ENCODE peak calls at places on chromosomes 4 and X, in four cellular contexts. B, U, A and F are unnamed samples.

GRCh38 chrX:10134921-10135320 is 21.9 kb upstream of the CLCN4 start:
- DNase-seq in B (no peak), U (no peak), A (no peak), F (no peak)

GRCh38 chrX:70769659-70770232 is 138.8 kb downstream of the TEX11 start:
- DNase-seq in B (peak; percentile 8), U (no peak), A (no peak), F (no peak)

GRCh38 chrX:149630681-149631292 is 805 bp downstream of the TMEM185A start:
- DNase-seq in B (peak; percentile 37), U (no peak), A (peak; percentile 21), F (no peak)

GRCh38 chrX:3154386-3154991 is 113.2 kb downstream of the ARSF start:
- DNase-seq in B (no peak), U (no peak), A (no peak), F (peak; percentile 16)

GRCh38 chr4:118410143-118410542 is 57.3 kb upstream of the PRSS12 start:
- DNase-seq in B (peak; percentile 15), U (no peak), A (no peak), F (no peak)

GRCh38 chrX:103730746-103731508 is 20.2 kb downstream of the TMEM31 start:
- DNase-seq in B (no peak), U (no peak), A (no peak), F (no peak)

GRCh38 chrX:110853610-110854009 is 58.0 kb upstream of the CHRDL1 start:
- DNase-seq in B (peak; percentile 20), U (no peak), A (no peak), F (no peak)

GRCh38 chr4:158809611-158810486 is 41.0 kb downstream of the FNIP2 start:
- DNase-seq in B (no peak), U (no peak), A (no peak), F (no peak)

GRCh38 chr4:18439306-18439705 is 417.8 kb upstream of the LCORL start:
- DNase-seq in B (no peak), U (no peak), A (no peak), F (no peak)

GRCh38 chrX:74506310-74507115 is 85.2 kb downstream of the SLC16A2 start:
- DNase-seq in B (no peak), U (no peak), A (no peak), F (no peak)

GRCh38 chr4:122712782-122713181 is 19.7 kb upstream of the BBS12 start:
- DNase-seq in B (no peak), U (no peak), A (no peak), F (no peak)

GRCh38 chrX:136146614-136147319 is 566 bp upstream of the FHL1 start:
- DNase-seq in B (no peak), U (peak; percentile 51), A (no peak), F (no peak)

GRCh38 chrX:114580336-114580735 is 3.5 kb upstream of the HTR2C start:
- DNase-seq in B (peak; percentile 25), U (no peak), A (no peak), F (no peak)

GRCh38 chrX:87702795-87703194 is 185.2 kb downstream of the KLHL4 start:
- DNase-seq in B (no peak), U (no peak), A (no peak), F (no peak)

GRCh38 chr4:29539226-29539625 is 1180.9 kb upstream of the PCDH7 start:
- DNase-seq in B (no peak), U (no peak), A (no peak), F (no peak)

GRCh38 chr4:20809796-20810195 is 109.5 kb downstream of the PACRGL start:
- DNase-seq in B (no peak), U (no peak), A (no peak), F (no peak)

GRCh38 chr4:121307441-121308327 is 73.1 kb downstream of the QRFPR start:
- DNase-seq in B (no peak), U (no peak), A (peak; percentile 43), F (peak; percentile 34)

GRCh38 chr4:40486534-40486933 is 143.1 kb downstream of the RBM47 start:
- DNase-seq in B (no peak), U (no peak), A (no peak), F (peak; percentile 39)

GRCh38 chr4:8917868-8918783 is 46.5 kb upstream of the HMX1 start:
- DNase-seq in B (peak; percentile 93), U (peak; percentile 98), A (peak; percentile 80), F (peak; percentile 11)

GRCh38 chr4:73727685-73728084 is 12.7 kb upstream of the CXCL8 start:
- DNase-seq in B (no peak), U (no peak), A (no peak), F (no peak)

GRCh38 chr4:111707491-111707890 is 437.8 kb upstream of the FAM241A start:
- DNase-seq in B (no peak), U (no peak), A (no peak), F (no peak)

GRCh38 chr4:182738283-182739047 is 178.7 kb downstream of the DCTD start:
- DNase-seq in B (no peak), U (no peak), A (no peak), F (no peak)

GRCh38 chrX:56564182-56564885 is 907 bp downstream of the UBQLN2 start:
- DNase-seq in B (peak; percentile 27), U (peak; percentile 37), A (peak; percentile 7), F (peak; percentile 2)

GRCh38 chrX:73127700-73128241 is 48.5 kb upstream of the PABPC1L2A start:
- DNase-seq in B (no peak), U (peak; percentile 60), A (no peak), F (no peak)

GRCh38 chr4:104649631-104650030 is 154.9 kb upstream of the CXXC4 start:
- DNase-seq in B (no peak), U (no peak), A (no peak), F (no peak)

GRCh38 chr4:147496500-147496899 is 15.6 kb downstream of the EDNRA start:
- DNase-seq in B (no peak), U (no peak), A (no peak), F (no peak)

GRCh38 chr4:2785613-2786012 is 7.3 kb upstream of the SH3BP2 start:
- DNase-seq in B (no peak), U (no peak), A (no peak), F (peak; percentile 70)

GRCh38 chr4:6128221-6128871 is 72.0 kb downstream of the JAKMIP1 start:
- DNase-seq in B (no peak), U (no peak), A (no peak), F (no peak)

GRCh38 chr4:20320232-20320631 is 68.5 kb downstream of the SLIT2 start:
- DNase-seq in B (no peak), U (no peak), A (no peak), F (no peak)

GRCh38 chr4:153188966-153189801 is 15.1 kb upstream of the TRIM2 start:
- DNase-seq in B (no peak), U (no peak), A (no peak), F (no peak)

GRCh38 chr4:134544303-134544761 is 342.7 kb upstream of the PABPC4L start:
- DNase-seq in B (no peak), U (no peak), A (no peak), F (no peak)

GRCh38 chr4:148289740-148290139 is 152.5 kb downstream of the NR3C2 start:
- DNase-seq in B (no peak), U (no peak), A (no peak), F (no peak)

GRCh38 chrX:84046403-84046984 is 141.5 kb downstream of the RPS6KA6 start:
- DNase-seq in B (peak; percentile 30), U (peak; percentile 46), A (peak; percentile 9), F (no peak)

GRCh38 chrX:150291014-150291413 is 72.1 kb upstream of the MAMLD1 start:
- DNase-seq in B (no peak), U (no peak), A (no peak), F (no peak)

GRCh38 chrX:10240918-10241317 is 84.1 kb downstream of the CLCN4 start:
- DNase-seq in B (no peak), U (no peak), A (no peak), F (no peak)

GRCh38 chrX:10121787-10122186 is 35.0 kb upstream of the CLCN4 start:
- DNase-seq in B (no peak), U (no peak), A (no peak), F (peak; percentile 68)

GRCh38 chr4:40750461-40751258 is 905 bp downstream of the NSUN7 start:
- DNase-seq in B (peak; percentile 38), U (peak; percentile 74), A (no peak), F (no peak)

GRCh38 chr4:15314974-15315373 is 112.9 kb upstream of the C1QTNF7 start:
- DNase-seq in B (no peak), U (no peak), A (no peak), F (no peak)

GRCh38 chr4:8110071-8110986 is 48.3 kb downstream of the ABLIM2 start:
- DNase-seq in B (no peak), U (peak; percentile 86), A (peak; percentile 52), F (no peak)

GRCh38 chr4:173332021-173332487 is 2.1 kb downstream of the HMGB2 start:
- DNase-seq in B (no peak), U (no peak), A (no peak), F (peak; percentile 61)
- TF ChIP-seq GABPA in B (no peak), U (no peak), A (no peak), F (no peak)

GRCh38 chr4:112767386-112767785 is 130.4 kb downstream of the LARP7 start:
- DNase-seq in B (no peak), U (peak; percentile 23), A (no peak), F (no peak)

GRCh38 chr4:112766422-112766821 is 129.5 kb downstream of the LARP7 start:
- DNase-seq in B (no peak), U (no peak), A (no peak), F (peak; percentile 17)

GRCh38 chr4:112765317-112765989 is 128.5 kb downstream of the LARP7 start:
- DNase-seq in B (peak; percentile 71), U (no peak), A (peak; percentile 65), F (peak; percentile 22)

GRCh38 chr4:112775801-112776200 is 138.9 kb downstream of the LARP7 start:
- DNase-seq in B (no peak), U (no peak), A (no peak), F (no peak)

GRCh38 chr4:112770111-112770510 is 133.2 kb downstream of the LARP7 start:
- DNase-seq in B (no peak), U (no peak), A (no peak), F (no peak)
- TF ChIP-seq CTCF in B (no peak), U (no peak), A (no peak), F (no peak)

GRCh38 chr4:151951727-151952078 is 190.9 kb upstream of the GATB start:
- DNase-seq in B (no peak), U (no peak), A (no peak), F (no peak)
- TF ChIP-seq GABPA in B (no peak), U (no peak), A (no peak), F (no peak)

GRCh38 chrX:109638158-109638557 is 13.2 kb upstream of the KCNE5 start:
- DNase-seq in B (no peak), U (no peak), A (no peak), F (no peak)

GRCh38 chrX:109629310-109629709 is 4.3 kb upstream of the KCNE5 start:
- DNase-seq in B (peak; percentile 36), U (no peak), A (no peak), F (no peak)

GRCh38 chrX:109635151-109635550 is 10.2 kb upstream of the KCNE5 start:
- DNase-seq in B (peak; percentile 32), U (no peak), A (peak; percentile 24), F (peak; percentile 4)

GRCh38 chrX:109632906-109633504 is 8.0 kb upstream of the KCNE5 start:
- DNase-seq in B (peak; percentile 34), U (no peak), A (peak; percentile 36), F (no peak)
- TF ChIP-seq CTCF in B (peak; percentile 56), U (peak; percentile 23), A (peak; percentile 60), F (no peak)

DNA sequence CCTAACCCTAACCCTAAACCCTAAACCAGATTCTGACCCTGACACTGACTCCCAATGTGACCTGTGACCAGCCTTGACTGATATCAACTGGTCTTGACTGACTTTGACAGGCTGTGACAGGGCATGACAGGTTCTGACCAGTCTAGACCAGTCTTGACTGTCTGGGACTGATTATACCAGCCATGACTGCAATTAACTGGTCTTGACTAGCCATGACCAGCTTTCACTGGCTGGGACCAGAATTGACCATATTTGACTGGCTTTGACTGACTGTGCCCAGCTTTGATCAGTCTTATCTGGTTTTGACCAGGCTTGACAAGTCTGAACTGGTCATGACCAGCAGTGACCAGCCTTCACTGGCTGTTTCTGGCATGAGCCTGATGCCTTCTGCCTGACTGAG is 95.5 kb downstream of the BMP15 start:
- DNase-seq in B (no peak), U (no peak), A (no peak), F (no peak)
- TF ChIP-seq GABPA in B (no peak), U (no peak), A (no peak), F (no peak)